ENCODE peak calls at places on chromosomes 3 and 15, in five cellular contexts. L is ascending aorta; Y is IMR-90; J is kidney; A is CD8-positive, alpha-beta T cell. G is an unnamed sample. For H3K4me1, the result is how much of the 10 kb centered on the place peaks cover.

GRCh38 chr3:184752361-184752760 is 40.5 kb upstream of the MAGEF1 start:
- DNase-seq in A (no peak), J (peak), L (no peak), Y (no peak), G (no peak)

GRCh38 chr15:82680200-82681102 is 29.2 kb downstream of the AP3B2 start:
- DNase-seq in A (peak), L (no peak), J (peak), Y (no peak), G (no peak)

GRCh38 chr3:31250116-31250813 is 282.5 kb upstream of the STT3B start:
- DNase-seq in J (no peak), L (no peak), A (no peak), Y (peak), G (peak)

GRCh38 chr3:188941103-188941502 is 230.7 kb upstream of the TPRG1 start:
- DNase-seq in Y (no peak), L (no peak), J (no peak), A (no peak), G (no peak)

GRCh38 chr15:63420333-63420741 is 38.7 kb upstream of the CA12 start:
- DNase-seq in J (no peak), Y (peak), L (peak), A (no peak), G (peak)

GRCh38 chr3:178457506-178457905 is 78.7 kb upstream of the KCNMB2 start:
- DNase-seq in Y (no peak), J (no peak), A (no peak), L (no peak), G (no peak)

GRCh38 chr3:141524988-141525387 is 38.2 kb downstream of the RASA2 start:
- DNase-seq in L (no peak), J (no peak), Y (no peak), A (no peak), G (no peak)

GRCh38 chr15:62337934-62338333 is 172.8 kb upstream of the C2CD4B start:
- DNase-seq in A (no peak), Y (no peak), L (no peak), J (no peak), G (no peak)

GRCh38 chr15:86776120-86776519 is 696.4 kb downstream of the AGBL1 start:
- DNase-seq in Y (no peak), A (no peak), L (no peak), J (no peak), G (no peak)

GRCh38 chr3:123640311-123641083 is 55.6 kb upstream of the HACD2 start:
- DNase-seq in J (no peak), A (no peak), Y (no peak), L (no peak), G (peak)

GRCh38 chr15:101158166-101159095 is 93.4 kb downstream of the CHSY1 start:
- DNase-seq in J (no peak), L (no peak), Y (no peak), A (no peak), G (no peak)

GRCh38 chr3:101643861-101644613 is 32.9 kb downstream of the ZBTB11 start:
- DNase-seq in L (no peak), J (no peak), A (peak), Y (peak), G (peak)

GRCh38 chr15:38878946-38879345 is 314.3 kb upstream of the RASGRP1 start:
- DNase-seq in L (no peak), A (no peak), Y (no peak), J (no peak), G (no peak)

GRCh38 chr3:117455782-117456181 is 746.2 kb downstream of the TUSC7 start:
- DNase-seq in Y (no peak), J (no peak), L (no peak), A (no peak), G (no peak)

GRCh38 chr3:11211531-11212300 is 57.4 kb downstream of the HRH1 start:
- DNase-seq in L (peak), A (no peak), J (no peak), Y (peak), G (peak)

GRCh38 chr3:52633786-52634185 is 51.9 kb downstream of the PBRM1 start:
- DNase-seq in A (no peak), Y (peak), L (no peak), J (no peak), G (no peak)

GRCh38 chr3:39183231-39184080 is 8.9 kb downstream of the XIRP1 start:
- DNase-seq in Y (no peak), J (no peak), A (no peak), L (no peak), G (no peak)

GRCh38 chr3:118199044-118199443 is 835.6 kb downstream of the IGSF11 start:
- DNase-seq in Y (no peak), J (no peak), A (no peak), L (no peak), G (no peak)

GRCh38 chr15:49255966-49256759 is 86.1 kb downstream of the GALK2 start:
- DNase-seq in Y (peak), L (no peak), J (no peak), A (no peak), G (peak)

GRCh38 chr15:90020041-90020735 is 19.1 kb downstream of the ZNF710 start:
- DNase-seq in L (peak), A (no peak), J (no peak), Y (no peak), G (no peak)

GRCh38 chr3:43206632-43207031 is 79.7 kb upstream of the SNRK start:
- DNase-seq in Y (no peak), J (no peak), A (no peak), L (no peak), G (no peak)

GRCh38 chr3:111747490-111747889 is 111.6 kb upstream of the PHLDB2 start:
- DNase-seq in J (no peak), Y (peak), A (no peak), L (no peak), G (no peak)

GRCh38 chr3:50156549-50156948 is 1.4 kb downstream of the SEMA3F start:
- DNase-seq in J (no peak), L (no peak), A (no peak), Y (no peak), G (no peak)
- H3K4me1 ChIP-seq in J (under half), L (under half), A (under half), Y (under half), G (under half)

DNA sequence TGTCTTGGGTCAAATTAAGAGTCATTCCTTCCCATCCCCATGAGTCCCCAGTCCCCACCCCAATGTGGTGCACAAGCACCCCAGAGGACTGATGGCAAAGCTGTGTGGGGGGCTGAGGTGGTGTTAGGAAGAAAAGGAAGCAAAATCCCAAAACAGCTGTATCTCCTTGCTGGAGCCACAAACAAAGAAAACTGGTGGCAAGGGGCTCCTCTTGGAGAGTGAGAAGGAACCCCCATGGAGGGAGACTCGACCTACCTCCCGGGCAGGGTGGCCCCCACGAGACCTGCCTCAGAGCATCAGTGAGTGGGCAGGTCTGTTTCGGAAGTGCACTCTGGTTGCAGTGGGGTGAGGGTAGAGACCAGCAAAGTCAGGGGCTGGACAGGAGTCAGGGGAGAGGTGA is 29.2 kb downstream of the PRR23E start:
- DNase-seq in J (no peak), Y (no peak), L (no peak), A (no peak), G (no peak)
- H3K4me1 ChIP-seq in J (under half), Y (under half), L (under half), A (under half), G (under half)

GRCh38 chr15:68790910-68791309 is 29.8 kb downstream of the ANP32A start:
- DNase-seq in J (no peak), A (no peak), L (no peak), Y (no peak), G (no peak)
- H3K4me1 ChIP-seq in J (half or more), A (half or more), L (under half), Y (under half), G (under half)

GRCh38 chr3:14386254-14386653 is 16.2 kb upstream of the SLC6A6 start:
- DNase-seq in J (no peak), A (no peak), L (no peak), Y (no peak), G (no peak)
- H3K4me1 ChIP-seq in J (under half), A (under half), L (under half), Y (under half), G (under half)

GRCh38 chr15:66652806-66653205 is 49.2 kb upstream of the SMAD6 start:
- DNase-seq in J (no peak), A (no peak), Y (no peak), L (no peak), G (no peak)
- H3K4me1 ChIP-seq in J (under half), A (under half), Y (under half), L (under half), G (under half)

G was measured in adipocyte.